ENCODE peak calls at places on chromosome 2, in eight cellular contexts. One of them, this sample, is unnamed. For H3K36me3, the result is how much of the 10 kb centered on the place peaks cover.

GRCh38 chr2:169324581-169325260 is 37.6 kb downstream of the LRP2 start:
- DNase-seq in heart right ventricle: no peak
- DNase-seq in Karpas-422: no peak
- DNase-seq in BE2C: no peak
- DNase-seq in stomach: no peak
- DNase-seq in left lung: no peak
- DNase-seq in CD4-positive, alpha-beta memory T cell: no peak
- DNase-seq in MG63: no peak
- DNase-seq in this sample: no peak

GRCh38 chr2:237673130-237673921 is 45.9 kb downstream of the LRRFIP1 start:
- DNase-seq in Karpas-422: peak
- DNase-seq in stomach: peak
- DNase-seq in left lung: peak
- DNase-seq in MG63: peak
- DNase-seq in heart right ventricle: peak
- DNase-seq in CD4-positive, alpha-beta memory T cell: peak
- DNase-seq in BE2C: peak
- DNase-seq in this sample: no peak

GRCh38 chr2:44707945-44708645 is 233.4 kb upstream of the SIX3 start:
- DNase-seq in BE2C: no peak
- DNase-seq in heart right ventricle: no peak
- DNase-seq in MG63: no peak
- DNase-seq in CD4-positive, alpha-beta memory T cell: no peak
- DNase-seq in Karpas-422: peak
- DNase-seq in left lung: no peak
- DNase-seq in stomach: no peak
- DNase-seq in this sample: no peak

GRCh38 chr2:6977095-6977777 is 60.0 kb downstream of the RNF144A start:
- DNase-seq in left lung: no peak
- DNase-seq in Karpas-422: no peak
- DNase-seq in stomach: peak
- DNase-seq in heart right ventricle: peak
- DNase-seq in MG63: peak
- DNase-seq in BE2C: no peak
- DNase-seq in CD4-positive, alpha-beta memory T cell: no peak
- DNase-seq in this sample: no peak

GRCh38 chr2:17910971-17911370 is 32.5 kb downstream of the KCNS3 start:
- DNase-seq in MG63: no peak
- DNase-seq in heart right ventricle: no peak
- DNase-seq in stomach: no peak
- DNase-seq in CD4-positive, alpha-beta memory T cell: no peak
- DNase-seq in BE2C: no peak
- DNase-seq in Karpas-422: peak
- DNase-seq in left lung: no peak
- DNase-seq in this sample: no peak

GRCh38 chr2:113672297-113672696 is 45.2 kb downstream of the RABL2A start:
- DNase-seq in BE2C: no peak
- DNase-seq in heart right ventricle: no peak
- DNase-seq in MG63: no peak
- DNase-seq in left lung: no peak
- DNase-seq in stomach: no peak
- DNase-seq in CD4-positive, alpha-beta memory T cell: no peak
- DNase-seq in Karpas-422: peak
- DNase-seq in this sample: no peak

GRCh38 chr2:38671946-38672345 is 6.0 kb downstream of the GALM start:
- DNase-seq in CD4-positive, alpha-beta memory T cell: no peak
- DNase-seq in BE2C: no peak
- DNase-seq in stomach: no peak
- DNase-seq in heart right ventricle: no peak
- DNase-seq in Karpas-422: no peak
- DNase-seq in left lung: no peak
- DNase-seq in MG63: no peak
- DNase-seq in this sample: no peak

GRCh38 chr2:110834134-110834827 is 101.9 kb downstream of the ACOXL start:
- DNase-seq in MG63: no peak
- DNase-seq in BE2C: no peak
- DNase-seq in left lung: no peak
- DNase-seq in stomach: no peak
- DNase-seq in Karpas-422: peak
- DNase-seq in CD4-positive, alpha-beta memory T cell: no peak
- DNase-seq in heart right ventricle: no peak
- DNase-seq in this sample: no peak

GRCh38 chr2:179355881-179356280 is 91.2 kb upstream of the SESTD1 start:
- DNase-seq in CD4-positive, alpha-beta memory T cell: no peak
- DNase-seq in MG63: peak
- DNase-seq in left lung: no peak
- DNase-seq in Karpas-422: no peak
- DNase-seq in stomach: no peak
- DNase-seq in BE2C: no peak
- DNase-seq in heart right ventricle: no peak
- DNase-seq in this sample: no peak

GRCh38 chr2:216695401-216695821 is at the start of gene IGFBP5:
- DNase-seq in BE2C: peak
- DNase-seq in CD4-positive, alpha-beta memory T cell: no peak
- DNase-seq in Karpas-422: no peak
- DNase-seq in left lung: peak
- DNase-seq in MG63: no peak
- DNase-seq in heart right ventricle: peak
- DNase-seq in stomach: peak
- DNase-seq in this sample: no peak

GRCh38 chr2:233179848-233180368 is 71.6 kb upstream of the ATG16L1 start:
- DNase-seq in MG63: no peak
- DNase-seq in CD4-positive, alpha-beta memory T cell: no peak
- DNase-seq in heart right ventricle: no peak
- DNase-seq in left lung: no peak
- DNase-seq in Karpas-422: peak
- DNase-seq in stomach: no peak
- DNase-seq in BE2C: no peak
- DNase-seq in this sample: no peak

GRCh38 chr2:75503048-75503607 is 57.6 kb downstream of the EVA1A start:
- DNase-seq in Karpas-422: no peak
- DNase-seq in heart right ventricle: no peak
- DNase-seq in MG63: peak
- DNase-seq in left lung: no peak
- DNase-seq in stomach: no peak
- DNase-seq in CD4-positive, alpha-beta memory T cell: no peak
- DNase-seq in BE2C: no peak
- DNase-seq in this sample: peak

GRCh38 chr2:161947394-161947793 is 126.6 kb downstream of the DPP4 start:
- DNase-seq in BE2C: no peak
- DNase-seq in CD4-positive, alpha-beta memory T cell: no peak
- DNase-seq in heart right ventricle: no peak
- DNase-seq in stomach: no peak
- DNase-seq in left lung: no peak
- DNase-seq in MG63: no peak
- DNase-seq in Karpas-422: no peak
- DNase-seq in this sample: no peak

GRCh38 chr2:149334156-149334555 is 3.8 kb downstream of the LYPD6 start:
- DNase-seq in MG63: no peak
- DNase-seq in stomach: no peak
- DNase-seq in left lung: no peak
- DNase-seq in heart right ventricle: no peak
- DNase-seq in Karpas-422: no peak
- DNase-seq in BE2C: no peak
- DNase-seq in CD4-positive, alpha-beta memory T cell: no peak
- DNase-seq in this sample: no peak

GRCh38 chr2:239261336-239261735 is 139.5 kb downstream of the HDAC4 start:
- DNase-seq in BE2C: no peak
- DNase-seq in CD4-positive, alpha-beta memory T cell: no peak
- DNase-seq in MG63: no peak
- DNase-seq in heart right ventricle: no peak
- DNase-seq in Karpas-422: no peak
- DNase-seq in stomach: no peak
- DNase-seq in left lung: no peak
- DNase-seq in this sample: no peak

GRCh38 chr2:181683518-181684453 is 3.5 kb upstream of the NEUROD1 start:
- DNase-seq in MG63: peak
- DNase-seq in CD4-positive, alpha-beta memory T cell: no peak
- DNase-seq in heart right ventricle: no peak
- DNase-seq in left lung: no peak
- DNase-seq in BE2C: no peak
- DNase-seq in stomach: no peak
- DNase-seq in Karpas-422: no peak
- DNase-seq in this sample: no peak
- H3K4me3 ChIP-seq in MG63: peak
- H3K4me3 ChIP-seq in CD4-positive, alpha-beta memory T cell: no peak
- H3K4me3 ChIP-seq in heart right ventricle: no peak
- H3K4me3 ChIP-seq in left lung: no peak
- H3K4me3 ChIP-seq in BE2C: no peak
- H3K4me3 ChIP-seq in stomach: peak
- H3K4me3 ChIP-seq in Karpas-422: no peak
- H3K4me3 ChIP-seq in this sample: no peak

DNA sequence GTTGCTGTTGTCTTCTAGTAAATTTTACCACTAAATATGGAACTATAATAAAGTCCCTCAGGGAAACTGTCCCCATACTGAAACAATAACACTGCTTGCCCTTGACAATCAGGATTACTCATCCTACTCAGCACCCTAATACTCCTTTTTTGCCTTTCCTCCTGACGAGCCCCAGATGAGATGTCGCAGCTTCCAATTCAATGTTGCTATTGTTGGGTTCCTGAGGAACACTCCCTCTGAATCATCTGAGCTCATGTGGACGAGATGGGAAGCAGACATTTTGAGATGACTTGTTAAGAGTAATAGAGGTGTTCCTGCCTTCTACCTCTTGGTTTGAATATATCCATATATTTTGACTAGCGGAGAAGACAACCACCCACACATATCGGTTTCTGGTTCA is 187.8 kb upstream of the FAM98A start:
- DNase-seq in heart right ventricle: no peak
- DNase-seq in Karpas-422: no peak
- DNase-seq in MG63: no peak
- DNase-seq in BE2C: no peak
- DNase-seq in stomach: no peak
- DNase-seq in CD4-positive, alpha-beta memory T cell: no peak
- DNase-seq in left lung: no peak
- DNase-seq in this sample: no peak
- H3K36me3 ChIP-seq in heart right ventricle: under half
- H3K36me3 ChIP-seq in Karpas-422: under half
- H3K36me3 ChIP-seq in MG63: under half
- H3K36me3 ChIP-seq in BE2C: under half
- H3K36me3 ChIP-seq in stomach: under half
- H3K36me3 ChIP-seq in CD4-positive, alpha-beta memory T cell: under half
- H3K36me3 ChIP-seq in left lung: under half
- H3K36me3 ChIP-seq in this sample: under half

DNA sequence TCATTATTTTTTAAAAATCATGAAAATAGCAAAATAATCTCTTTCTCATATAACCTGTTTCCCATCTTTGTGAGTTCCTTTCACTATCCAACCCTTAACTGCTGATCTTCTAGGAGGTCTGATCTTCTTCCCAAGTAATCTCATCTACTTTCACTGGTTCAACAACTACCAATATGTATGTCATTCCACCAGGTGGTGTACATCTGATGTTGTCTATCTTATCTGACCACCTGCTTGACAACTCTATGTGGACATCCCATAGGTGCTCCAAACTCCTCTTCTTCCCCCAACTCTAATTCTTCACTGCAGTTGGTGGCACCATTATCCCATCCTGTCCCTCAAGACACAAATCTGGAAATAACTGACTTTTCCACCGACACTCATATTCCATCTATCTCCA is 62.5 kb downstream of the FAM228A start:
- DNase-seq in MG63: no peak
- DNase-seq in heart right ventricle: no peak
- DNase-seq in CD4-positive, alpha-beta memory T cell: no peak
- DNase-seq in Karpas-422: no peak
- DNase-seq in stomach: no peak
- DNase-seq in BE2C: no peak
- DNase-seq in left lung: no peak
- DNase-seq in this sample: no peak
- H3K4me3 ChIP-seq in MG63: no peak
- H3K4me3 ChIP-seq in heart right ventricle: no peak
- H3K4me3 ChIP-seq in CD4-positive, alpha-beta memory T cell: no peak
- H3K4me3 ChIP-seq in Karpas-422: no peak
- H3K4me3 ChIP-seq in stomach: no peak
- H3K4me3 ChIP-seq in BE2C: no peak
- H3K4me3 ChIP-seq in left lung: no peak
- H3K4me3 ChIP-seq in this sample: no peak

GRCh38 chr2:217866457-217866856 is 136.3 kb downstream of the TNS1 start:
- DNase-seq in MG63: no peak
- DNase-seq in CD4-positive, alpha-beta memory T cell: no peak
- DNase-seq in BE2C: no peak
- DNase-seq in stomach: no peak
- DNase-seq in heart right ventricle: no peak
- DNase-seq in Karpas-422: no peak
- DNase-seq in left lung: no peak
- DNase-seq in this sample: no peak
- H3K36me3 ChIP-seq in MG63: under half
- H3K36me3 ChIP-seq in CD4-positive, alpha-beta memory T cell: under half
- H3K36me3 ChIP-seq in BE2C: under half
- H3K36me3 ChIP-seq in stomach: half or more
- H3K36me3 ChIP-seq in heart right ventricle: half or more
- H3K36me3 ChIP-seq in Karpas-422: under half
- H3K36me3 ChIP-seq in left lung: half or more
- H3K36me3 ChIP-seq in this sample: under half

DNA sequence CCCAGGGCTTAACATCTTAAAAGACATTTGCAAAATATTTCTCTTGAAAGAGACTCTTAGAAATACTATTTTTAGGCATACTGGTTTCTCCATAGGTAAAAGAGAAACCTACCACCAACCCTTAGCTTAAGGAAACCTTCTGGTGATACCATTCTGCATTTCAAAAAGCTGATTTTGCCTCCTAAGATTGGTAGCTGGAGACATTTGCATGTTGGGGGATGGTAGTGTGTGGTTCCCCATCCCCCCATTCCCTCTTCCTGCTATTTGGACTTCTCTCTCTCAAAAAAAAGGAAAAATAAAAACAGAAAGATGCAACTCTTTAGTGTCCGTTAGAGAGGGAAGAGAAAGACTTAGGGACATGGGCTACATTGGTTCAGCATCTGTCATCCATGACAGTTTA is 4.2 kb downstream of the LRRTM1 start:
- DNase-seq in CD4-positive, alpha-beta memory T cell: no peak
- DNase-seq in heart right ventricle: no peak
- DNase-seq in BE2C: no peak
- DNase-seq in left lung: no peak
- DNase-seq in Karpas-422: no peak
- DNase-seq in stomach: no peak
- DNase-seq in MG63: no peak
- DNase-seq in this sample: no peak
- H3K4me3 ChIP-seq in CD4-positive, alpha-beta memory T cell: no peak
- H3K4me3 ChIP-seq in heart right ventricle: no peak
- H3K4me3 ChIP-seq in BE2C: peak
- H3K4me3 ChIP-seq in left lung: no peak
- H3K4me3 ChIP-seq in Karpas-422: no peak
- H3K4me3 ChIP-seq in stomach: no peak
- H3K4me3 ChIP-seq in MG63: no peak
- H3K4me3 ChIP-seq in this sample: no peak

This sample was measured in BJ.